ENCODE peak calls at places on chromosome 1, in seven cellular contexts. N is right cardiac atrium, I is psoas muscle, C is SK-N-SH, O is cardiac muscle cell, D is A549, B is heart left ventricle. H is an unnamed sample.

GRCh38 chr1:50265790-50266314 is 157.1 kb downstream of the ELAVL4 start:
- DNase-seq in N (no peak), I (peak; percentile 53), C (peak; percentile 56), O (no peak), D (no peak), B (no peak), H (no peak)

GRCh38 chr1:7650801-7651200 is 120.3 kb upstream of the VAMP3 start:
- DNase-seq in N (peak; percentile 57), I (no peak), C (no peak), O (peak; percentile 67), D (no peak), B (no peak), H (no peak)

GRCh38 chr1:168428063-168428731 is 115.6 kb downstream of the XCL2 start:
- DNase-seq in N (peak; percentile 66), I (peak; percentile 31), C (peak; percentile 18), O (peak; percentile 63), D (no peak), B (no peak), H (no peak)

GRCh38 chr1:2526824-2527552 is 592 bp upstream of the PANK4 start:
- DNase-seq in N (peak; percentile 83), I (peak; percentile 59), C (no peak), O (peak; percentile 72), D (no peak), B (peak; percentile 81), H (no peak)

GRCh38 chr1:215228193-215228592 is 145.7 kb downstream of the KCNK2 start:
- DNase-seq in N (no peak), I (no peak), C (no peak), O (no peak), D (no peak), B (no peak), H (no peak)

GRCh38 chr1:221102206-221102605 is 223.0 kb downstream of the HLX start:
- DNase-seq in N (no peak), I (no peak), C (no peak), O (no peak), D (no peak), B (no peak), H (no peak)

GRCh38 chr1:203607169-203607873 is 19.3 kb upstream of the ATP2B4 start:
- DNase-seq in N (peak; percentile 76), I (peak; percentile 52), C (no peak), O (no peak), D (peak; percentile 70), B (peak; percentile 73), H (no peak)

GRCh38 chr1:44515416-44515815 is 110.4 kb downstream of the RNF220 start:
- DNase-seq in N (no peak), I (no peak), C (no peak), O (no peak), D (no peak), B (no peak), H (no peak)

GRCh38 chr1:111841746-111842145 is 86.0 kb downstream of the DDX20 start:
- DNase-seq in N (no peak), I (no peak), C (no peak), O (no peak), D (no peak), B (no peak), H (no peak)

GRCh38 chr1:3530086-3530930 is 75.8 kb downstream of the ARHGEF16 start:
- DNase-seq in N (no peak), I (no peak), C (no peak), O (peak; percentile 32), D (no peak), B (no peak), H (no peak)

GRCh38 chr1:223759273-223759672 is 46.9 kb downstream of the CAPN2 start:
- DNase-seq in N (no peak), I (no peak), C (no peak), O (no peak), D (no peak), B (no peak), H (no peak)

GRCh38 chr1:181984006-181984405 is 77.5 kb downstream of the ZNF648 start:
- DNase-seq in N (no peak), I (no peak), C (no peak), O (no peak), D (no peak), B (no peak), H (no peak)

GRCh38 chr1:66339944-66340343 is 194.0 kb upstream of the SGIP1 start:
- DNase-seq in N (no peak), I (no peak), C (no peak), O (no peak), D (no peak), B (no peak), H (peak; percentile 58)

GRCh38 chr1:21933397-21934248 is 3.5 kb downstream of the HSPG2 start:
- DNase-seq in N (peak; percentile 84), I (peak; percentile 76), C (no peak), O (no peak), D (no peak), B (no peak), H (no peak)

GRCh38 chr1:46300673-46301405 is 2.6 kb downstream of the LRRC41 start:
- DNase-seq in N (no peak), I (no peak), C (no peak), O (no peak), D (no peak), B (no peak), H (no peak)

GRCh38 chr1:44603718-44604117 is 70.6 kb downstream of the TMEM53 start:
- DNase-seq in N (no peak), I (no peak), C (peak; percentile 46), O (no peak), D (no peak), B (no peak), H (no peak)

GRCh38 chr1:16095447-16095846 is 22.0 kb upstream of the FAM131C start:
- DNase-seq in N (peak; percentile 7), I (no peak), C (peak; percentile 9), O (no peak), D (no peak), B (no peak), H (no peak)

GRCh38 chr1:16981269-16981849 is 939 bp upstream of the MFAP2 start:
- DNase-seq in N (no peak), I (no peak), C (no peak), O (no peak), D (no peak), B (no peak), H (no peak)

GRCh38 chr1:230915079-230915478 is 46.8 kb upstream of the C1orf198 start:
- DNase-seq in N (no peak), I (no peak), C (no peak), O (no peak), D (no peak), B (no peak), H (no peak)

GRCh38 chr1:187374742-187375141 is 546.0 kb downstream of the PLA2G4A start:
- DNase-seq in N (no peak), I (no peak), C (no peak), O (no peak), D (no peak), B (no peak), H (no peak)
- H3K4me1 ChIP-seq in N (no peaks in the 10 kb centered on the region), I (no peaks in the 10 kb centered on the region), C (no peaks in the 10 kb centered on the region), O (no peaks in the 10 kb centered on the region), D (no peaks in the 10 kb centered on the region), B (no peaks in the 10 kb centered on the region), H (no peaks in the 10 kb centered on the region)

DNA sequence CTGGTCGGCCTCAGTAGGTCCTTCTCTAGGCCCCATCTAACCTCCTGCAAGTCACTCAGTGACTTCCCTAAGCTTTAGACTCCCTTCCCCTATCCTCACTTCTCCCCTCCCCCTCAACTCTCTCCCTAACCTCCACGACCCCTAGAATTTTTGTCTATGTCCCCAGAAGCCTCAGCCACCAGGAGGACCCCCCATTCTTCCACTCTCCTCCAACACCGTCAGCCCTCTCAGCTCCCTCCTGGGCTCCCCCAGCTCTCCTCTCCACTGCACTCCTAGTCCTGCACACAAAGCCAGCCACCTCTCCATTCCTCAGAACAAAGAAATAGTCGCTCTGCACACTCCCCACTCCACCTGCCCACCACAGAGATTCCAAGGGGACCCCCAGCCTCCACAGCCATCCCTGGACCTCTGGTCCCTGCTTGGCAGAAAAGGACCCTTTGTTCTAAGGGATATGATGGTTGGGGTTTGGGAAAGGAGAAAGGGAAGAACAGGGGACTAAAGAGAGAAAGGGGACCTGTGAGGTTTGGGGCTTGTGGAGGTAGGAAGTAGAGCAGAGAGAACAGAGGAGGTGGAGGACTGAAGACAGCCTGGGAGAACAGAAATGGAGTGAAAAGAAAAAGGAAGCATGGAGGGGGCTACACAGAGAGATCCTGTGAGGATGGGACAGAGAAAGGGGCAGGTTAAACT is 2.8 kb downstream of the ARHGEF2 start:
- DNase-seq in N (peak; percentile 18), I (no peak), C (no peak), O (no peak), D (no peak), B (no peak), H (no peak)
- H3K4me1 ChIP-seq in N (peaks cover 35% of the 10 kb centered on the region), I (peaks cover 76% of the 10 kb centered on the region), C (peaks cover 49% of the 10 kb centered on the region), O (peaks cover 40% of the 10 kb centered on the region), D (peaks cover 73% of the 10 kb centered on the region), B (peaks cover 93% of the 10 kb centered on the region), H (peaks cover 68% of the 10 kb centered on the region)

DNA sequence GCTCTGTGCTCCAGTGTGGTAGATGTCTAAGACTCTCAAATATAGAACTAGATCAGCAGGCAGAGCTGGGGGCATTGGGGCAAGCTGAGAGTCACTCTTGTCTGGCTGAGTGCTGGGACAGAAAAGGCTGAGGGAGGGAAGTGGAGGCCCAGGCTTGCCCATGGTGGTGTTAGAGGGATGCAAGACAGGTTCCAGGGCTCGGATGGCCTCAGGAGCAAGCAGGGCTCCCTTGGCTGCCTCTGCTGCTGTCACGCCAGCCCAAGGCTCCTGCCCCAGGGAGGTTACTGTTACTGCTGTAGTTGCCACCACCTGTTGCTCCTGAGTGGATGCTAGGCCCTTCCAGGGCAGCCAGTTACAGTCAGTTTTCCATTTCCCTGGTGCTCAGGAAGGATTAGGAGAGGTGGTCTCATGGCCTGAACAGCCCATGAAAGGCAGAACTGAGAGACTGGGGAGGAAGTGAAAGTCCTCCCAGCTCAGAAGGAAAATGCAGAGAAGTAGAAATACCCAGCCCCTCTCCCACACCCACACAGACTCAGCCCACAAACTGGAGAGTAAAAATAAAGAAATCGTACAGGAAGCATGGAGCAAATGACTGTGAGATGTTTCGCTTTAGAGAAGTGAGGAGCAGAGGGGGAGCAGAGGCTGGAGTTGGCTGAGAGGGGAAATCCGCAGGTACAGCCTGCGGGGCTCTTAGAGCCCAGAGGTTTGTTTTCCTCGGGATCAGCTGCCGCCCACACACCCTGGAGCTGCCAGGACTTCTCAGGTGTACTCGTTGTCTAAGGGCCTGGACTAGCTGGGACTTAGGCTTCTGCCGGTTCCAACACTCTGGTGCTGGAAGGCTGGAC is 2.1 kb downstream of the IL6R start:
- DNase-seq in N (no peak), I (no peak), C (no peak), O (no peak), D (no peak), B (no peak), H (peak; percentile 63)
- H3K4me1 ChIP-seq in N (peaks cover 18% of the 10 kb centered on the region), I (peaks cover 53% of the 10 kb centered on the region), C (peaks cover 3% of the 10 kb centered on the region), O (peaks cover 7% of the 10 kb centered on the region), D (peaks cover 31% of the 10 kb centered on the region), B (peaks cover 43% of the 10 kb centered on the region), H (peaks cover 37% of the 10 kb centered on the region)

GRCh38 chr1:27536004-27536757 is 46.2 kb upstream of the WASF2 start:
- DNase-seq in N (no peak), I (no peak), C (peak; percentile 63), O (no peak), D (no peak), B (no peak), H (no peak)
- H3K4me1 ChIP-seq in N (peaks cover 13% of the 10 kb centered on the region), I (peaks cover 55% of the 10 kb centered on the region), C (peaks cover 53% of the 10 kb centered on the region), O (peaks cover 37% of the 10 kb centered on the region), D (peaks cover 55% of the 10 kb centered on the region), B (peaks cover 58% of the 10 kb centered on the region), H (peaks cover 6% of the 10 kb centered on the region)

GRCh38 chr1:24415334-24415909 is at the start of gene NIPAL3:
- DNase-seq in N (peak; percentile 98), I (peak; percentile 98), C (peak; percentile 91), O (peak; percentile 99), D (peak; percentile 99), B (peak; percentile 98), H (peak; percentile 100)
- H3K4me1 ChIP-seq in N (peaks cover 6% of the 10 kb centered on the region), I (no peaks in the 10 kb centered on the region), C (peaks cover 39% of the 10 kb centered on the region), O (peaks cover 4% of the 10 kb centered on the region), D (peaks cover 51% of the 10 kb centered on the region), B (peaks cover 31% of the 10 kb centered on the region), H (peaks cover 34% of the 10 kb centered on the region)